ENCODE peak calls at places on chromosomes 12 and 14, in four cellular contexts. W, F, A and E are unnamed samples.

GRCh38 chr14:53955671-53956426 is 776 bp downstream of the BMP4 start:
- DNase-seq in W (peak), A (no peak), F (no peak), E (peak)

GRCh38 chr12:57243521-57244305 is 7.3 kb downstream of the STAC3 start:
- DNase-seq in F (peak), A (no peak), W (peak), E (peak)

GRCh38 chr14:69518341-69519101 is 34.0 kb downstream of the PLEKHD1 start:
- DNase-seq in A (no peak), F (no peak), W (no peak), E (no peak)

GRCh38 chr14:52044791-52045522 is 23.9 kb downstream of the NID2 start:
- DNase-seq in W (no peak), F (no peak), A (no peak), E (no peak)

GRCh38 chr12:3168775-3169221 is 91.6 kb downstream of the TSPAN9 start:
- DNase-seq in W (no peak), F (peak), A (no peak), E (no peak)

GRCh38 chr12:96205909-96206308 is 11.7 kb downstream of the ELK3 start:
- DNase-seq in F (no peak), A (no peak), W (no peak), E (no peak)

GRCh38 chr14:86057018-86057667 is 527.2 kb downstream of the FLRT2 start:
- DNase-seq in A (no peak), F (peak), W (peak), E (peak)

GRCh38 chr14:99884834-99885648 is 91.8 kb downstream of the EML1 start:
- DNase-seq in F (peak), A (peak), W (peak), E (no peak)

GRCh38 chr12:93203361-93203760 is 174.4 kb upstream of the NUDT4 start:
- DNase-seq in A (no peak), F (no peak), W (no peak), E (no peak)

GRCh38 chr14:23861666-23862065 is 91.9 kb upstream of the DHRS4 start:
- DNase-seq in A (no peak), F (no peak), W (peak), E (no peak)

GRCh38 chr12:69024413-69024812 is 91.4 kb upstream of the CPM start:
- DNase-seq in F (no peak), A (no peak), W (no peak), E (no peak)

GRCh38 chr12:57488397-57489156 is 709 bp downstream of the MARS1 start:
- DNase-seq in A (no peak), F (peak), W (no peak), E (no peak)

GRCh38 chr14:104743461-104744380 is 9.2 kb upstream of the SIVA1 start:
- DNase-seq in F (no peak), W (no peak), A (no peak), E (no peak)

GRCh38 chr14:76957224-76957881 is 71.2 kb downstream of the IRF2BPL start:
- DNase-seq in F (no peak), A (no peak), W (no peak), E (no peak)

GRCh38 chr12:112803620-112804279 is 12.2 kb downstream of the RPH3A start:
- DNase-seq in W (no peak), F (no peak), A (no peak), E (no peak)

GRCh38 chr14:106493962-106494823 is 967.8 kb downstream of the TMEM121 start:
- DNase-seq in A (no peak), W (no peak), F (no peak), E (no peak)

GRCh38 chr14:106488293-106488692 is 961.9 kb downstream of the TMEM121 start:
- DNase-seq in W (no peak), A (no peak), F (no peak), E (no peak)

GRCh38 chr14:106491851-106492250 is 965.5 kb downstream of the TMEM121 start:
- DNase-seq in A (no peak), W (no peak), F (no peak), E (peak)

GRCh38 chr14:106490442-106490841 is 964.1 kb downstream of the TMEM121 start:
- DNase-seq in F (no peak), A (no peak), W (no peak), E (no peak)

GRCh38 chr14:106489112-106489881 is 962.9 kb downstream of the TMEM121 start:
- DNase-seq in W (no peak), F (no peak), A (no peak), E (no peak)
- TF ChIP-seq CBFB in W (no peak), F (no peak), A (no peak), E (no peak)

GRCh38 chr14:71579331-71579730 is 352.9 kb upstream of the RGS6 start:
- DNase-seq in F (no peak), A (no peak), W (no peak), E (no peak)

GRCh38 chr14:71574976-71575375 is 357.3 kb upstream of the RGS6 start:
- DNase-seq in A (no peak), W (no peak), F (no peak), E (no peak)

GRCh38 chr14:71576472-71576871 is 355.8 kb upstream of the RGS6 start:
- DNase-seq in F (no peak), A (no peak), W (no peak), E (no peak)
- TF ChIP-seq ATF3 in F (no peak), A (no peak), W (no peak), E (no peak)

GRCh38 chr14:94924189-94924588 is 154.3 kb upstream of the GSC start:
- DNase-seq in W (no peak), A (no peak), F (no peak), E (no peak)
- TF ChIP-seq CBFB in W (no peak), A (no peak), F (no peak), E (no peak)

GRCh38 chr14:80586116-80586515 is 355.4 kb downstream of the CEP128 start:
- DNase-seq in A (no peak), W (no peak), F (no peak), E (no peak)

GRCh38 chr14:80585506-80585835 is 356.1 kb downstream of the CEP128 start:
- DNase-seq in W (no peak), F (no peak), A (no peak), E (no peak)

GRCh38 chr14:80587096-80587724 is 354.3 kb downstream of the CEP128 start:
- DNase-seq in A (peak), W (peak), F (no peak), E (no peak)

GRCh38 chr14:80584638-80585505 is 356.7 kb downstream of the CEP128 start:
- DNase-seq in W (peak), F (no peak), A (no peak), E (no peak)
- TF ChIP-seq ATF3 in W (no peak), F (no peak), A (no peak), E (no peak)

DNA sequence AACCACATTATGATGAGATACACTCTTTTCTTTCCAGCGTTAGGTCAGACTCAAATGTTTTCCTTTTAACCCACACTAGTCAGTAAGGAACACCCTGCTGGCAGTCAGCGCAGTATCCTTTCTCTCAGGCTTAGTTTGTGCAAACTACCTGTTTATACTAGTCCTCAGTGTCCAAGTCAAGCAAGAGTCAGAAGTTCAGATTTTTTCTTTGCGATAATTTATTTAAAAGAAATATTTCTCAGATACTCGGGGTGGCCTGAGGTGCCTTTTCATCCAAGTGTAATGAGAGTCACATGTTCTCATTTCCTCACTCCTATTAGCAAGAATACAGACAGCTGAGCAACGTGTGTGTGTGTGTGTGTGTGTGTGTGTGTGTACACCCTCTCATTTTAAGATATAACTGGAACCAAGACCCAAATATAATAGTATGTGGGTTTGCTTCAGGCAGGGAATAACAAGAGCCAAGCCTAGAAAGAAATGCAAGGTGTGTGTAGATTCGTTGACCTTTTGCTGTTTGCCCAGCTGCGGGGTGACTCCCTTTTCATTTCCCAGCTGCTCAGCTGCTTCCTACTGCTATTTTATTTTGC is 182.7 kb downstream of the KICS2 start:
- DNase-seq in W (no peak), A (no peak), F (no peak), E (no peak)
- TF ChIP-seq CBFB in W (no peak), A (no peak), F (no peak), E (no peak)